ENCODE peak calls at places on chromosomes 16 and 17, in ten cellular contexts. Y, X, N, M, L, R, V, I, H and Q are unnamed samples.

GRCh38 chr16:48117217-48118105 is 38.3 kb downstream of the ABCC12 start:
- DNase-seq in M (peak), V (no peak), X (peak), N (peak), R (peak), L (no peak), H (peak), I (peak), Y (peak), Q (peak)

GRCh38 chr16:49600976-49601375 is 227.4 kb downstream of the C16orf78 start:
- DNase-seq in H (no peak), N (no peak), M (no peak), Y (no peak), X (no peak), L (no peak), R (no peak), I (no peak), V (no peak), Q (no peak)

GRCh38 chr16:57299009-57299718 is 14.7 kb upstream of the PLLP start:
- DNase-seq in M (peak), I (peak), Y (peak), X (peak), H (no peak), N (no peak), L (peak), V (no peak), R (peak), Q (no peak)

GRCh38 chr16:79767597-79768280 is 167.2 kb upstream of the MAF start:
- DNase-seq in N (no peak), V (no peak), M (peak), X (no peak), L (no peak), I (peak), Y (peak), R (no peak), H (no peak), Q (peak)

GRCh38 chr16:12426122-12426521 is 377.6 kb downstream of the CPPED1 start:
- DNase-seq in R (no peak), L (peak), I (no peak), Y (no peak), V (no peak), H (peak), M (no peak), N (no peak), X (peak), Q (peak)

GRCh38 chr16:78996806-78997205 is 603.7 kb downstream of the MAF start:
- DNase-seq in N (no peak), X (peak), M (no peak), I (no peak), V (no peak), H (no peak), Y (no peak), R (no peak), L (no peak), Q (no peak)

GRCh38 chr17:83176956-83177583 is 97.7 kb downstream of the METRNL start:
- DNase-seq in H (no peak), Y (peak), L (no peak), R (no peak), V (no peak), X (no peak), I (no peak), N (no peak), M (no peak), Q (no peak)

GRCh38 chr16:88534731-88535141 is 35.5 kb upstream of the ZC3H18 start:
- DNase-seq in Y (peak), M (peak), I (peak), R (peak), N (peak), V (peak), L (no peak), X (no peak), H (no peak), Q (peak)

GRCh38 chr17:27576429-27577123 is 54.4 kb upstream of the LGALS9 start:
- DNase-seq in H (no peak), M (no peak), N (no peak), X (no peak), L (no peak), R (no peak), I (no peak), Y (no peak), V (no peak), Q (peak)

GRCh38 chr17:81409190-81409935 is 14.1 kb downstream of the BAHCC1 start:
- DNase-seq in H (no peak), N (no peak), M (no peak), X (no peak), Y (peak), V (no peak), R (no peak), I (no peak), L (no peak), Q (no peak)

GRCh38 chr16:65933703-65934102 is 432.8 kb upstream of the CDH5 start:
- DNase-seq in X (no peak), R (no peak), L (no peak), Y (no peak), N (no peak), V (no peak), H (no peak), M (no peak), I (no peak), Q (no peak)

GRCh38 chr17:60154616-60155426 is 5.0 kb downstream of the CA4 start:
- DNase-seq in M (no peak), L (peak), H (peak), I (no peak), R (no peak), N (no peak), X (no peak), Y (no peak), V (no peak), Q (peak)

GRCh38 chr17:67441052-67441738 is 64.1 kb downstream of the PITPNC1 start:
- DNase-seq in I (peak), X (no peak), N (peak), Y (no peak), H (peak), M (no peak), R (peak), V (no peak), L (no peak), Q (peak)

GRCh38 chr16:70701998-70702397 is 16.1 kb upstream of the MTSS2 start:
- DNase-seq in V (no peak), Y (no peak), M (no peak), H (no peak), I (no peak), L (no peak), R (no peak), X (no peak), N (no peak), Q (no peak)

GRCh38 chr17:45314761-45315549 is 1.9 kb downstream of the MAP3K14 start:
- DNase-seq in I (peak), N (no peak), X (no peak), V (no peak), M (no peak), L (no peak), H (no peak), Y (no peak), R (no peak), Q (no peak)

GRCh38 chr17:77492446-77493237 is 351.9 kb downstream of the SEC14L1 start:
- DNase-seq in L (no peak), M (no peak), N (no peak), X (no peak), R (peak), H (no peak), I (no peak), V (no peak), Y (peak), Q (no peak)

GRCh38 chr17:7001562-7001961 is 5.7 kb downstream of the ALOX12 start:
- DNase-seq in H (no peak), V (no peak), R (peak), N (no peak), L (no peak), M (peak), X (no peak), I (peak), Y (peak), Q (no peak)

GRCh38 chr17:7885357-7886226 is 3.0 kb upstream of the CHD3 start:
- DNase-seq in H (no peak), V (peak), M (peak), X (no peak), N (peak), R (peak), I (peak), Y (peak), L (peak), Q (peak)

GRCh38 chr16:67396159-67396774 is 3.0 kb upstream of the TPPP3 start:
- DNase-seq in L (peak), N (no peak), H (peak), X (peak), Y (peak), I (peak), M (peak), R (no peak), V (peak), Q (peak)

GRCh38 chr17:35731932-35732805 is 730 bp downstream of the RASL10B start:
- DNase-seq in L (no peak), V (no peak), H (no peak), I (no peak), N (no peak), M (no peak), R (no peak), X (no peak), Y (no peak), Q (no peak)

GRCh38 chr17:4956493-4957061 is 5.7 kb downstream of the ENO3 start:
- DNase-seq in L (peak), M (peak), H (no peak), Y (peak), I (no peak), V (no peak), N (no peak), R (peak), X (no peak), Q (no peak)

GRCh38 chr17:2087597-2088211 is 32.8 kb downstream of the HIC1 start:
- DNase-seq in V (no peak), R (peak), M (no peak), X (no peak), I (no peak), H (no peak), L (no peak), Y (no peak), N (no peak), Q (no peak)

GRCh38 chr16:69397821-69398521 is 12.2 kb upstream of the TERF2 start:
- DNase-seq in I (peak), X (no peak), V (peak), Y (peak), L (peak), R (no peak), H (no peak), N (no peak), M (no peak), Q (peak)

GRCh38 chr16:30786115-30786935 is 680 bp downstream of the ZNF629 start:
- DNase-seq in I (peak), N (no peak), H (no peak), V (no peak), L (no peak), M (no peak), X (no peak), Y (peak), R (peak), Q (peak)

GRCh38 chr16:4944333-4945281 is 7.7 kb upstream of the PPL start:
- DNase-seq in X (no peak), H (peak), R (no peak), M (no peak), Y (peak), V (no peak), L (peak), I (peak), N (no peak), Q (peak)

GRCh38 chr16:31179153-31179746 is 689 bp upstream of the FUS start:
- DNase-seq in I (no peak), N (no peak), R (no peak), H (no peak), V (no peak), X (no peak), Y (no peak), L (no peak), M (peak), Q (peak)

GRCh38 chr16:49491736-49492089 is 118.1 kb downstream of the C16orf78 start:
- DNase-seq in X (peak), M (no peak), H (no peak), R (no peak), L (no peak), I (peak), Y (peak), V (no peak), N (no peak), Q (no peak)

GRCh38 chr17:43359469-43360105 is 39.2 kb upstream of the ARL4D start:
- DNase-seq in V (no peak), X (no peak), I (no peak), R (no peak), L (no peak), H (no peak), N (no peak), M (no peak), Y (no peak), Q (no peak)

GRCh38 chr17:2695961-2696760 is 15.4 kb downstream of the CLUH start:
- DNase-seq in R (no peak), X (no peak), I (no peak), L (no peak), Y (peak), N (no peak), H (no peak), M (peak), V (no peak), Q (no peak)

GRCh38 chr17:1907818-1908698 is 78.3 kb downstream of the RPA1 start:
- DNase-seq in Y (peak), I (peak), V (peak), H (no peak), N (no peak), L (no peak), R (peak), M (peak), X (no peak), Q (peak)

GRCh38 chr16:58444265-58444664 is 52.0 kb downstream of the GINS3 start:
- DNase-seq in R (no peak), N (no peak), H (no peak), Y (no peak), V (no peak), X (no peak), L (no peak), M (no peak), I (no peak), Q (no peak)

GRCh38 chr16:66618588-66618987 is 14.1 kb downstream of the CMTM3 start:
- DNase-seq in H (no peak), X (no peak), V (no peak), Y (no peak), M (no peak), R (no peak), L (no peak), I (peak), N (no peak), Q (peak)

GRCh38 chr16:86391987-86392386 is 118.3 kb upstream of the FOXF1 start:
- DNase-seq in R (no peak), V (no peak), N (no peak), H (no peak), Y (no peak), M (no peak), L (no peak), X (no peak), I (no peak), Q (peak)

GRCh38 chr17:76742958-76743357 is 5.0 kb downstream of the MFSD11 start:
- DNase-seq in V (no peak), N (no peak), H (no peak), L (no peak), M (no peak), R (no peak), Y (no peak), I (no peak), X (no peak), Q (no peak)

GRCh38 chr17:81942167-81942553 is 4.9 kb downstream of the MYADML2 start:
- DNase-seq in H (no peak), N (no peak), V (no peak), L (no peak), Y (no peak), R (no peak), I (no peak), X (no peak), M (no peak), Q (no peak)

GRCh38 chr16:8372141-8372540 is 218.2 kb downstream of the TMEM114 start:
- DNase-seq in Y (no peak), X (no peak), N (no peak), M (no peak), H (no peak), R (no peak), V (no peak), I (no peak), L (no peak), Q (no peak)

GRCh38 chr17:3566551-3566950 is 8.9 kb upstream of the TRPV3 start:
- DNase-seq in L (no peak), X (no peak), R (no peak), N (no peak), Y (no peak), V (no peak), I (no peak), H (no peak), M (no peak), Q (no peak)

GRCh38 chr17:80068301-80069160 is 32.1 kb downstream of the CCDC40 start:
- DNase-seq in V (no peak), L (peak), H (no peak), M (no peak), N (no peak), R (no peak), Y (no peak), I (no peak), X (no peak), Q (peak)